ENCODE peak calls at places on chromosomes 11 and 22, in ten cellular contexts. G, Q, F, I, E, X, L, P, R and S are unnamed samples.

GRCh38 chr11:82864268-82864667 is 36.0 kb downstream of the PRCP start:
- DNase-seq in L (peak), P (peak), X (peak), Q (peak), E (peak), R (peak), G (peak), I (peak), F (peak), S (peak)

GRCh38 chr22:32987081-32987631 is 71.0 kb downstream of the SYN3 start:
- DNase-seq in P (no peak), R (no peak), X (no peak), L (no peak), F (no peak), I (no peak), Q (peak), G (no peak), E (no peak), S (no peak)

GRCh38 chr11:38221295-38221694 is 1623.3 kb upstream of the RAG2 start:
- DNase-seq in I (no peak), G (no peak), P (no peak), Q (no peak), E (no peak), L (no peak), X (no peak), F (no peak), R (no peak), S (no peak)

GRCh38 chr11:110968348-110969062 is 256.3 kb upstream of the ARHGAP20 start:
- DNase-seq in G (no peak), X (no peak), P (no peak), F (no peak), Q (peak), R (no peak), E (no peak), L (no peak), I (peak), S (no peak)

GRCh38 chr22:48896766-48897637 is 930.7 kb downstream of the BRD1 start:
- DNase-seq in P (no peak), E (no peak), Q (no peak), F (peak), L (no peak), I (no peak), G (no peak), X (peak), R (no peak), S (no peak)

GRCh38 chr22:17746916-17747315 is 27.4 kb downstream of the BID start:
- DNase-seq in R (no peak), G (no peak), I (no peak), Q (no peak), X (no peak), P (no peak), E (no peak), L (no peak), F (no peak), S (no peak)

GRCh38 chr11:31725176-31725575 is 85.9 kb downstream of the PAX6 start:
- DNase-seq in P (no peak), I (peak), X (no peak), F (no peak), L (no peak), Q (peak), R (no peak), E (no peak), G (no peak), S (no peak)

GRCh38 chr11:128291835-128292234 is 295.5 kb downstream of the ETS1 start:
- DNase-seq in Q (no peak), X (no peak), R (no peak), P (no peak), G (no peak), E (peak), I (no peak), F (peak), L (no peak), S (peak)

GRCh38 chr11:119584193-119585037 is 144.6 kb downstream of the NECTIN1 start:
- DNase-seq in E (peak), G (peak), P (no peak), Q (peak), R (no peak), L (peak), X (peak), I (peak), F (peak), S (peak)

GRCh38 chr22:22424210-22424800 is 84.2 kb downstream of the ZNF280B start:
- DNase-seq in G (no peak), P (no peak), E (no peak), I (no peak), R (no peak), F (no peak), Q (no peak), X (no peak), L (no peak), S (no peak)

GRCh38 chr11:118434553-118435232 is 1.6 kb upstream of the KMT2A start:
- DNase-seq in F (peak), P (no peak), R (no peak), Q (peak), E (no peak), G (no peak), L (peak), X (peak), I (peak), S (no peak)

GRCh38 chr11:102680945-102681344 is 24.6 kb downstream of the MMP27 start:
- DNase-seq in R (no peak), F (no peak), Q (peak), E (no peak), G (no peak), X (no peak), I (no peak), L (no peak), P (no peak), S (no peak)

GRCh38 chr11:78840623-78841022 is 266.0 kb upstream of the NARS2 start:
- DNase-seq in Q (peak), R (no peak), X (no peak), P (no peak), I (no peak), F (no peak), L (no peak), E (no peak), G (no peak), S (no peak)

GRCh38 chr11:39741066-39741465 is 1718.4 kb downstream of the LRRC4C start:
- DNase-seq in R (no peak), G (no peak), F (no peak), X (no peak), P (no peak), L (no peak), Q (no peak), E (no peak), I (peak), S (no peak)

GRCh38 chr11:9760180-9760550 is 96.3 kb downstream of the SWAP70 start:
- DNase-seq in R (no peak), G (no peak), E (no peak), X (peak), Q (peak), I (peak), P (peak), L (peak), F (peak), S (no peak)

GRCh38 chr11:96486890-96487633 is 97.2 kb downstream of the JRKL start:
- DNase-seq in E (no peak), I (peak), F (peak), X (peak), Q (peak), L (no peak), P (no peak), G (no peak), R (no peak), S (no peak)

GRCh38 chr11:100676901-100677300 is 10.2 kb upstream of the ARHGAP42 start:
- DNase-seq in F (no peak), X (no peak), G (no peak), I (no peak), E (no peak), R (peak), L (no peak), Q (no peak), P (no peak), S (no peak)

GRCh38 chr22:38940985-38941384 is 16.4 kb upstream of the APOBEC3A start:
- DNase-seq in E (no peak), Q (no peak), X (no peak), F (no peak), I (no peak), P (no peak), G (no peak), L (no peak), R (no peak), S (no peak)

DNA sequence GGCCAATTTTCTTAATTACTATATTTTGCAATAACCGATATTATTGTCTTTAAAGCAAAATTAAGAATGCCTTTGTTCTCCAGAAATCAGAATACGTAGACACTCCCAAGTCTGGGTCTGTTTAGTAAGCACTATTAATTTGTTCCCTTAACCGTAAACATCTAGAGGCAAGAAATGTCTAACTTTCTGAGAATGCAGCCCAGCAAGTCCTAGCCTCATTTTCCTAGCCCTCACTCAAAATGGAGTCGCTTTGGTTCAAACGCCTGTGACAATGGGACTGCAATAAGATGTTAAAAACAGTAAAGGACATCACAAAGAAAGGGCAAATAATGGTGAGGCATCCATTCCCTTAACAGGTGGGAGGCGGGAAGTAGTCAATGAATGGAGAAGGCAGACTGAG is 280.7 kb downstream of the DLG2 start:
- DNase-seq in X (no peak), G (no peak), I (no peak), P (no peak), F (no peak), Q (no peak), E (no peak), R (no peak), L (no peak), S (no peak)
- H3K4me3 ChIP-seq in X (no peak), G (no peak), I (no peak), P (no peak), F (no peak), Q (no peak), E (no peak), R (no peak), L (no peak), S (no peak)

DNA sequence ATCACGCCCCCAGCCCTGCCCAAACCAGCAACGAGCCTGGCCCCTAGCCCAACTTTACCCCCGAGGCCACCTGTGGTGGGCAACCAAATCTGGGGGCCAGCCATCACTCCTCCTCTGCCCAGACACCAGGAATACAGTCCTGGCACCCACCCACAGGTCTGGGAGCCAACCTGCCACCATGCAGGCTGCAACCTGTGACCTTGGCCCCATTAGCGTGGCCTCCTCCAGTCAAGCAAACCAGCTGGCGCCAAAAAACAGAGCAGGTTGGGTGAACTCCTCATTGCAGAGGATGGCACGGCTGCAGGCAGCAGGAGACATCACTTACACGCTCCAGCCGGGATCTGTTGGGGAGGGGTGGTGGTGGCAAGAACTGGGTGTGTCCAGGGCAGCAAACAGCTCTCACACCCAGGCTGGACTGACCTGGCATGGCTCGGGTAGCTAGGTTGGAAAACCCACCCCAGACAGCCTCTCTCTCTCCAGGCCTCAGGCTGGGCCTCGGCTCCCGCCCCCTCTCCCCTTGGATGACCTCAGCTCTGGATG is 65.5 kb upstream of the TCF20 start:
- DNase-seq in R (no peak), P (no peak), I (no peak), L (no peak), F (peak), X (no peak), Q (no peak), G (no peak), E (no peak), S (no peak)
- H3K4me3 ChIP-seq in R (no peak), P (no peak), I (no peak), L (no peak), F (no peak), X (no peak), Q (no peak), G (no peak), E (no peak), S (no peak)

GRCh38 chr11:44793350-44794090 is 66.8 kb downstream of the TSPAN18 start:
- DNase-seq in Q (no peak), X (peak), I (peak), E (no peak), F (no peak), P (no peak), L (no peak), R (no peak), G (no peak), S (no peak)

GRCh38 chr11:44790211-44790610 is 63.4 kb downstream of the TSPAN18 start:
- DNase-seq in I (no peak), L (no peak), X (no peak), Q (no peak), P (no peak), F (no peak), E (no peak), G (no peak), R (no peak), S (no peak)

GRCh38 chr11:44792171-44792570 is 65.4 kb downstream of the TSPAN18 start:
- DNase-seq in E (no peak), Q (no peak), L (no peak), X (peak), G (no peak), I (no peak), P (no peak), F (no peak), R (no peak), S (no peak)

GRCh38 chr11:44789466-44789865 is 62.7 kb downstream of the TSPAN18 start:
- DNase-seq in P (no peak), I (no peak), L (no peak), E (no peak), X (no peak), Q (no peak), F (no peak), G (no peak), R (no peak), S (no peak)

GRCh38 chr11:44791546-44791945 is 64.8 kb downstream of the TSPAN18 start:
- DNase-seq in L (no peak), E (no peak), F (no peak), Q (no peak), P (no peak), I (no peak), R (no peak), G (no peak), X (no peak), S (no peak)
- H3K4me3 ChIP-seq in L (no peak), E (no peak), F (no peak), Q (no peak), P (no peak), I (no peak), R (no peak), G (no peak), X (no peak), S (no peak)

DNA sequence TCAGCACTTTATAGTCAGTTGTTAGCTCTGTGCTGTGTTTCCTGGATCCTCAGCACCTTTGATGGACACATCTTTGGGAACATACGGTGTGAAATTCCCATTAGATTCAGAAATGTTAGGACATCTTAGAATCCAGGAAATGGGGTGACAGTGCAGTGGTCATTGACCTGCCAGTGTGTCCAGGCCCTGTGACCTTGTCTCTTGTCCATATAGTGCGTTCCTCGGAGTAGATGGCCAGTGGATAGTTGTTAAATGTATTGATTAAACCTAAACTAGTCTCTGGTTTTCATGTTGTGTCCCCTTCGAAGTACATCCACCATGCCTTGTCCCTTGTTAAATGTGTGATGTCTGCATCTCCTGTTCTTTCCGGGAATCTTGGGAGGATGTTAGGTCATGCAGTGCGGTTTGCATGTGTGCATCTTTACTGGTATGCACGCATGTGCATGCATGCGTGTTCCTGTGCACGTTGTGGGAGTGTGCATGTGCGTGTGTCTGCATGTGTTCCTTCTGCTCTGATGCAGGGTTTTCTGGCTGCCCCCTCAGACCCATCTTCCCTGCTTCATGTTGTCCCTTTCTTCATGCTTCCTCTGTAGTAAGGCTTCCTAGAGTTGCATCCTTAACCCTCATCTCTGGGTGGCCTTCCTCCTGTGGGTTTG is 4.0 kb downstream of the DGCR8 start:
- DNase-seq in X (no peak), F (no peak), I (no peak), P (no peak), R (no peak), Q (no peak), E (no peak), G (no peak), L (no peak), S (no peak)
- H3K4me3 ChIP-seq in X (no peak), F (no peak), I (no peak), P (no peak), R (no peak), Q (no peak), E (no peak), G (no peak), L (no peak), S (no peak)